ENCODE peak calls at places on chromosomes 7 and 10, in ten cellular contexts. P is HCT116, L is suprapubic skin, N is sigmoid colon, K is GM12892, E is spleen, Z is HepG2, A is Panc1, V is GM23338, T is H1. D is an unnamed sample.
A peak's percentile ranks its signal among the peaks of the same experiment; 100 is the strongest.

GRCh38 chr10:132427939-132428367 is 31.0 kb downstream of the PWWP2B start:
- DNase-seq in P (no peak), L (no peak), N (no peak), K (no peak), E (no peak), Z (no peak), A (no peak), V (no peak), T (no peak), D (no peak)

GRCh38 chr10:86758231-86759072 is 2.0 kb downstream of the BMPR1A start:
- DNase-seq in P (no peak), L (no peak), N (no peak), K (no peak), E (no peak), Z (peak; percentile 28), A (no peak), V (peak; percentile 56), T (no peak), D (no peak)

GRCh38 chr10:118264838-118265470 is 77.2 kb downstream of the FAM204A start:
- DNase-seq in P (no peak), L (no peak), N (no peak), K (no peak), E (no peak), Z (no peak), A (no peak), V (peak; percentile 34), T (no peak), D (no peak)

GRCh38 chr10:91552706-91553105 is 80.2 kb downstream of the PPP1R3C start:
- DNase-seq in P (peak; percentile 2), L (no peak), N (no peak), K (no peak), E (no peak), Z (no peak), A (peak; percentile 8), V (peak; percentile 50), T (peak; percentile 51), D (no peak)

GRCh38 chr10:132112611-132113010 is 46.9 kb downstream of the JAKMIP3 start:
- DNase-seq in P (no peak), L (no peak), N (peak; percentile 10), K (no peak), E (peak; percentile 62), Z (no peak), A (no peak), V (no peak), T (peak; percentile 37), D (no peak)

GRCh38 chr10:98461500-98461842 is 14.7 kb upstream of the HPS1 start:
- DNase-seq in P (no peak), L (no peak), N (no peak), K (no peak), E (no peak), Z (no peak), A (no peak), V (no peak), T (no peak), D (no peak)

GRCh38 chr10:125742465-125742864 is 23.0 kb downstream of the EDRF1 start:
- DNase-seq in P (no peak), L (no peak), N (no peak), K (no peak), E (no peak), Z (peak; percentile 8), A (no peak), V (peak; percentile 8), T (no peak), D (no peak)

GRCh38 chr7:87287738-87288341 is 57.6 kb upstream of the CROT start:
- DNase-seq in P (no peak), L (no peak), N (no peak), K (no peak), E (no peak), Z (peak; percentile 6), A (no peak), V (no peak), T (no peak), D (no peak)

GRCh38 chr7:155289107-155289506 is 8.6 kb upstream of the INSIG1 start:
- DNase-seq in P (no peak), L (no peak), N (no peak), K (no peak), E (no peak), Z (no peak), A (no peak), V (no peak), T (no peak), D (no peak)

GRCh38 chr10:131749767-131750142 is 151.1 kb upstream of the PPP2R2D start:
- DNase-seq in P (no peak), L (no peak), N (peak; percentile 37), K (no peak), E (no peak), Z (no peak), A (no peak), V (no peak), T (no peak), D (no peak)

GRCh38 chr10:97531401-97531985 is 32.8 kb downstream of the UBTD1 start:
- DNase-seq in P (no peak), L (no peak), N (no peak), K (no peak), E (no peak), Z (no peak), A (no peak), V (peak; percentile 61), T (no peak), D (no peak)

GRCh38 chr10:6194291-6194690 is 8.4 kb upstream of the PFKFB3 start:
- DNase-seq in P (no peak), L (no peak), N (no peak), K (no peak), E (no peak), Z (no peak), A (no peak), V (no peak), T (no peak), D (no peak)

GRCh38 chr7:768881-769504 is 41.9 kb upstream of the PRKAR1B start:
- DNase-seq in P (no peak), L (no peak), N (peak; percentile 82), K (no peak), E (no peak), Z (no peak), A (no peak), V (peak; percentile 77), T (peak; percentile 63), D (no peak)

GRCh38 chr10:46234026-46234425 is 52.8 kb upstream of the ANTXRL start:
- DNase-seq in P (no peak), L (no peak), N (peak; percentile 37), K (no peak), E (peak; percentile 42), Z (no peak), A (no peak), V (no peak), T (no peak), D (no peak)

DNA sequence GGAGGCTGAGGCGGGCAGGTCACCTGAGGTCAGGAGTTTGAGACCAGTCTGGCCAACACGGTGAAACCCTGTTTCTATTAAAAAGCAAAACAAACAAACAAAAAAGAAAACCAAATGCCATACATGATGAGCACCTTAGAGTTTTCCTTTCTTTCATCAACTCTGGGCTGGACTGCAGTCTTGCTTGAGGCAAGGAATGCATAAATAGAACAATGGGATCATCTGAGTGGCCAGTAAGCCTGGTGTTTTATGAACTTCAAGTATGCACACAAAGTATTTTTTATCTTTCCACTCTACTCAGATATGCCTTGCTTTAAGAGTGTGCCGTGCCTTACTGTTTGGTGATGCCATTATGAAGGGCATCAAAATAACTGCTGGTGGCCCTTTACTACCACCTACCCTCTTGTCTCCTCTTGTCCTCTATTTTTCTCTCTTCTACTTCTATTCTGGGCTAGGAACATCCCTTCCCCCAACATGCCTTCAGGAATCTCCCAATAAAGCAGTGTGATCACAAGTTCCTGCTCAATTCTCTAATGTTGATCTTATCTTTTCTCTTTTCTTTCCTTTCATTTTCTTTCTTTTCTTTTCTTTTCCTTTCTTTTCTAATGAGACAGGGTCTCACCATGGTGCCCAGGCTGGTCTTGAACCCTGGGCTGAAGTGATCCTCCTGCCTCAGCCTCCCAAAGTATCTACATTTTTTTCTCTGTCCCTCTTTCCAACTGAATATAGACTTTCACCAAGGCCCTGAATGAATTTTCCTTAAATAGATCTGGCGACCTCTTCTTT is 10.2 kb downstream of the SCD start:
- DNase-seq in P (no peak), L (no peak), N (no peak), K (no peak), E (no peak), Z (no peak), A (no peak), V (no peak), T (no peak), D (no peak)
- TF ChIP-seq POLR2AphosphoS5 in P (peak; percentile 21), L (no peak), N (no peak), K (no peak), E (no peak), Z (no peak), A (peak; percentile 59), V (peak; percentile 19), T (no peak), D (no peak)

GRCh38 chr10:4396401-4397283 is 429.4 kb upstream of the AKR1E2 start:
- DNase-seq in P (no peak), L (no peak), N (no peak), K (no peak), E (no peak), Z (no peak), A (no peak), V (no peak), T (no peak), D (no peak)
- TF ChIP-seq POLR2AphosphoS5 in P (no peak), L (no peak), N (no peak), K (no peak), E (no peak), Z (no peak), A (no peak), V (no peak), T (no peak), D (no peak)

DNA sequence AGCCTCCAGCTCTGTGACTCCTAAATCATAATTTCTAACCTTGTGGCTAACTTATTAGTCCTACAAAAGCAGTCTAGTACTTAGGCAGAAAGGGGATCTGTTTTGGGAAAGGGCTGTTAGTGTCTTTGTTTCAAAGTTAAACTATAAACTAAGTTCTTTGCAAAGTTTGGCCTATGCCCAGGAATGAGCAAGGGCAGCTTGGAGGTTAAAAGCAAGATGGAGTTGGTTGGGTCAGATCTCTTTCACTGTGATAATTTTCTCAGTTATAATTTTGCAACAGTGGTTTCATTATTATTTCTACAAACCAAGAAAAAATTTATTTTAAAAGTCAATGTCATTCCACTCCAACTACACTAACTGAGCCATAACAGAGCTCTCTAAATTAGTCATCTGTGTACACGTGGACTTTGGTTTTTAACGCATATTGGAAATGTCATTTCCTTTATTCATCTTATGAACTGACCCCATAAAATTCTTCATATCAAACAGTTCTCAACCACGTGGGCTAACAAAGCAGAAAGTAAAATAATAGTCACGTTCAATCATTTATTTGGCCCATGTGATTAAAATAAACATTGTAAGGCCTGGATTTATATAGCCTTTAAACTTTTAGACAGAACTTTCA is 143.2 kb upstream of the C7orf33 start:
- DNase-seq in P (no peak), L (no peak), N (no peak), K (no peak), E (no peak), Z (peak; percentile 68), A (no peak), V (no peak), T (no peak), D (no peak)
- TF ChIP-seq POLR2AphosphoS5 in P (no peak), L (no peak), N (no peak), K (no peak), E (no peak), Z (no peak), A (no peak), V (no peak), T (no peak), D (peak; percentile 53)

DNA sequence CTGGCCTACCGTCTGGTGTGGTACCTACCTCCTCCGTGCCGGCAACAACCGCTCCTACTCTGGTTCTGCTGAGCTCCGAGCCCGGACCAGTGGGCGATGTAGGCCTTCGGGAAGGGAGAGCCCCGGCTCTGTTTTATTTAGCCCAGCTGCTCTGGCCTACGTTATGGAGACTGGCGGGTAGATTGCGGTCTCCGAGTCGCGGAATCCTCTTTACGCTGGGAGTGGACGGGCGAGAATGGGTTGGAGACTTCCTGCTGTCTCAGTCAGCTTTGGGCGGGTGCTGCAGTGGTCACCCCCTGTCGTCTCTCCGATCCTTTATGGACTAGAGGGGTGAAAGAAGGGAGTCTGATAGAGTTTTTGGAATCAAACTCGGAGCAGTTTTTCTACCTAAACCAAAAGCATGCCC is 406 bp downstream of the CBLL1 start:
- DNase-seq in P (no peak), L (no peak), N (no peak), K (no peak), E (no peak), Z (no peak), A (no peak), V (no peak), T (no peak), D (no peak)
- TF ChIP-seq POLR2AphosphoS5 in P (no peak), L (no peak), N (no peak), K (no peak), E (no peak), Z (no peak), A (no peak), V (no peak), T (no peak), D (no peak)